ENCODE peak calls at places on chromosomes 5 and 9, in four cellular contexts. L is gastrocnemius medialis, U is Peyer's patch, Z is K562. A is an unnamed sample.

GRCh38 chr5:147485814-147486213 is 24.1 kb downstream of the DPYSL3 start:
- DNase-seq in L (no peak), U (no peak), Z (no peak), A (no peak)

GRCh38 chr5:140251527-140251973 is 51.4 kb downstream of the PFDN1 start:
- DNase-seq in L (no peak), U (peak), Z (no peak), A (no peak)

GRCh38 chr5:40172721-40173120 is 507.0 kb upstream of the PTGER4 start:
- DNase-seq in L (no peak), U (no peak), Z (no peak), A (no peak)

GRCh38 chr9:99363509-99363908 is 141.4 kb downstream of the SEC61B start:
- DNase-seq in L (no peak), U (no peak), Z (no peak), A (no peak)

GRCh38 chr5:168089201-168089887 is 202.1 kb upstream of the WWC1 start:
- DNase-seq in L (no peak), U (no peak), Z (no peak), A (no peak)

GRCh38 chr5:1767524-1768282 is 31.9 kb downstream of the MRPL36 start:
- DNase-seq in L (no peak), U (no peak), Z (no peak), A (no peak)

GRCh38 chr5:172870261-172870806 is 36.3 kb downstream of the ERGIC1 start:
- DNase-seq in L (peak), U (no peak), Z (no peak), A (peak)

GRCh38 chr9:137323531-137324331 is 21.7 kb upstream of the NRARP start:
- DNase-seq in L (no peak), U (no peak), Z (no peak), A (no peak)

GRCh38 chr9:96661711-96662110 is 6.6 kb upstream of the PRXL2C start:
- DNase-seq in L (no peak), U (no peak), Z (no peak), A (no peak)

GRCh38 chr5:180623411-180623834 is 26.0 kb downstream of the FLT4 start:
- DNase-seq in L (no peak), U (no peak), Z (no peak), A (no peak)

GRCh38 chr5:99000878-99001277 is 72.1 kb upstream of the CHD1 start:
- DNase-seq in L (no peak), U (no peak), Z (no peak), A (no peak)

GRCh38 chr9:112971415-112971814 is 40.6 kb downstream of the ZNF883 start:
- DNase-seq in L (no peak), U (no peak), Z (no peak), A (no peak)

GRCh38 chr5:151079838-151080619 is 805 bp downstream of the TNIP1 start:
- DNase-seq in L (no peak), U (no peak), Z (peak), A (no peak)

GRCh38 chr9:116080561-116080960 is 73.0 kb upstream of the PAPPA start:
- DNase-seq in L (no peak), U (no peak), Z (no peak), A (no peak)

GRCh38 chr5:88879724-88880123 is 3.3 kb downstream of the MEF2C start:
- DNase-seq in L (no peak), U (no peak), Z (no peak), A (no peak)

GRCh38 chr5:127942246-127943060 is 141.1 kb upstream of the SLC12A2 start:
- DNase-seq in L (no peak), U (no peak), Z (no peak), A (no peak)

GRCh38 chr5:73066466-73066865 is 53.9 kb upstream of the TMEM171 start:
- DNase-seq in L (no peak), U (no peak), Z (no peak), A (no peak)

GRCh38 chr9:7500521-7500920 is 299.1 kb downstream of the DMAC1 start:
- DNase-seq in L (no peak), U (no peak), Z (no peak), A (no peak)

GRCh38 chr9:114363424-114363823 is 24.4 kb downstream of the AKNA start:
- DNase-seq in L (no peak), U (no peak), Z (no peak), A (no peak)

GRCh38 chr5:108220834-108221233 is 161.1 kb downstream of the FBXL17 start:
- DNase-seq in L (no peak), U (no peak), Z (no peak), A (no peak)

GRCh38 chr5:60415443-60415842 is 284.5 kb downstream of the DEPDC1B start:
- DNase-seq in L (no peak), U (no peak), Z (no peak), A (no peak)

GRCh38 chr5:169013208-169013728 is 287.7 kb downstream of the SLIT3 start:
- DNase-seq in L (no peak), U (no peak), Z (no peak), A (no peak)

GRCh38 chr5:139835656-139836055 is 40.0 kb downstream of the PSD2 start:
- DNase-seq in L (no peak), U (no peak), Z (peak), A (no peak)

GRCh38 chr9:109166771-109167601 is at the start of gene FRRS1L:
- DNase-seq in L (no peak), U (no peak), Z (no peak), A (peak)

GRCh38 chr9:116701940-116702642 is 15.0 kb downstream of the TRIM32 start:
- DNase-seq in L (no peak), U (no peak), Z (no peak), A (no peak)

GRCh38 chr9:83154087-83154736 is 91.3 kb upstream of the RASEF start:
- DNase-seq in L (peak), U (no peak), Z (no peak), A (no peak)

GRCh38 chr9:100670719-100671118 is 92.8 kb downstream of the CAVIN4 start:
- DNase-seq in L (no peak), U (no peak), Z (no peak), A (no peak)

GRCh38 chr9:129610473-129611301 is 10.2 kb downstream of the C9orf50 start:
- DNase-seq in L (peak), U (peak), Z (peak), A (no peak)

GRCh38 chr5:34736445-34737119 is 80.5 kb downstream of the RAI14 start:
- DNase-seq in L (no peak), U (no peak), Z (no peak), A (no peak)

GRCh38 chr9:16434522-16434921 is 435.9 kb downstream of the BNC2 start:
- DNase-seq in L (no peak), U (no peak), Z (no peak), A (no peak)

GRCh38 chr5:108753331-108753730 is 5.6 kb downstream of the FER start:
- DNase-seq in L (no peak), U (no peak), Z (no peak), A (no peak)

GRCh38 chr9:134035041-134036039 is 10.1 kb downstream of the BRD3OS start:
- DNase-seq in L (no peak), U (no peak), Z (no peak), A (no peak)

GRCh38 chr5:100755435-100755834 is 147.6 kb downstream of the ST8SIA4 start:
- DNase-seq in L (no peak), U (no peak), Z (no peak), A (no peak)

GRCh38 chr5:132662925-132663770 is 5.2 kb downstream of the IL13 start:
- DNase-seq in L (no peak), U (no peak), Z (peak), A (no peak)

GRCh38 chr9:91555132-91555531 is 131.5 kb upstream of the NFIL3 start:
- DNase-seq in L (no peak), U (no peak), Z (no peak), A (no peak)

GRCh38 chr9:114285166-114285867 is 37.6 kb upstream of the ORM1 start:
- DNase-seq in L (peak), U (no peak), Z (peak), A (no peak)

GRCh38 chr5:54120473-54120872 is 189.9 kb downstream of the ARL15 start:
- DNase-seq in L (no peak), U (no peak), Z (no peak), A (no peak)

GRCh38 chr9:93562157-93562556 is 14.2 kb upstream of the PHF2 start:
- DNase-seq in L (no peak), U (no peak), Z (no peak), A (peak)

GRCh38 chr9:93566408-93567270 is 9.7 kb upstream of the PHF2 start:
- DNase-seq in L (peak), U (peak), Z (peak), A (peak)

GRCh38 chr9:93568169-93568568 is 8.2 kb upstream of the PHF2 start:
- DNase-seq in L (no peak), U (no peak), Z (no peak), A (no peak)

GRCh38 chr9:93567271-93567959 is 9.0 kb upstream of the PHF2 start:
- DNase-seq in L (peak), U (no peak), Z (no peak), A (no peak)

GRCh38 chr9:93565089-93565488 is 11.3 kb upstream of the PHF2 start:
- DNase-seq in L (no peak), U (no peak), Z (no peak), A (no peak)
- TF ChIP-seq POLR2A in L (no peak), U (no peak), Z (no peak), A (no peak)

GRCh38 chr5:75667586-75667985 is 49.7 kb downstream of the POC5 start:
- DNase-seq in L (no peak), U (no peak), Z (no peak), A (no peak)
- TF ChIP-seq CTCF in L (no peak), U (no peak), Z (peak), A (no peak)

GRCh38 chr5:67179695-67180302 is 16.8 kb downstream of the CD180 start:
- DNase-seq in L (no peak), U (no peak), Z (no peak), A (no peak)

GRCh38 chr5:67181648-67182218 is 14.9 kb downstream of the CD180 start:
- DNase-seq in L (no peak), U (no peak), Z (no peak), A (no peak)

GRCh38 chr5:67178085-67178484 is 18.5 kb downstream of the CD180 start:
- DNase-seq in L (no peak), U (no peak), Z (no peak), A (no peak)

GRCh38 chr5:67183859-67184258 is 12.7 kb downstream of the CD180 start:
- DNase-seq in L (no peak), U (no peak), Z (no peak), A (no peak)

DNA sequence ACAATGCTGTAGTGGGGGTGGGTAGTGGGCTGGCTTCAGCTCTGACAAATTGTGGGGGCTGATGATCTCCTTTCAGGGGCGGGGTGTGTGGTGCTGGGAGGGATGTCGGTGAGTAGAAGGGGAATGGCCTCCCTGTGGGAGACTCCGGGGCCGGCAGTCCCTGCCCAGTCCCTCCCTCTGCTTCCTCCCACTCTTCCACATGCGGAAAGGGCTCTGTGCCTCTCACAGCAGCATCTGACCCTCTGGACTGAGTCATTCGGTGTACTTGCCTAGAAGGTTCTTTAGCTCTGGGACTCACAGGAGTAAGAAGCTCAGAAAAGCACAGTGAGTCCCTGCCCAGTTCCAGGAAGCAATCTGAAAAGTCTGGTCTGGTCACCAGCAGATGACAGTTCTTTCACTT is 14.2 kb downstream of the CD180 start:
- DNase-seq in L (peak), U (no peak), Z (peak), A (peak)
- TF ChIP-seq POLR2A in L (peak), U (no peak), Z (no peak), A (no peak)

GRCh38 chr9:106400950-106401349 is 462.0 kb upstream of the ZNF462 start:
- DNase-seq in L (no peak), U (no peak), Z (no peak), A (no peak)
- TF ChIP-seq CTCF in L (no peak), U (no peak), Z (no peak), A (no peak)

DNA sequence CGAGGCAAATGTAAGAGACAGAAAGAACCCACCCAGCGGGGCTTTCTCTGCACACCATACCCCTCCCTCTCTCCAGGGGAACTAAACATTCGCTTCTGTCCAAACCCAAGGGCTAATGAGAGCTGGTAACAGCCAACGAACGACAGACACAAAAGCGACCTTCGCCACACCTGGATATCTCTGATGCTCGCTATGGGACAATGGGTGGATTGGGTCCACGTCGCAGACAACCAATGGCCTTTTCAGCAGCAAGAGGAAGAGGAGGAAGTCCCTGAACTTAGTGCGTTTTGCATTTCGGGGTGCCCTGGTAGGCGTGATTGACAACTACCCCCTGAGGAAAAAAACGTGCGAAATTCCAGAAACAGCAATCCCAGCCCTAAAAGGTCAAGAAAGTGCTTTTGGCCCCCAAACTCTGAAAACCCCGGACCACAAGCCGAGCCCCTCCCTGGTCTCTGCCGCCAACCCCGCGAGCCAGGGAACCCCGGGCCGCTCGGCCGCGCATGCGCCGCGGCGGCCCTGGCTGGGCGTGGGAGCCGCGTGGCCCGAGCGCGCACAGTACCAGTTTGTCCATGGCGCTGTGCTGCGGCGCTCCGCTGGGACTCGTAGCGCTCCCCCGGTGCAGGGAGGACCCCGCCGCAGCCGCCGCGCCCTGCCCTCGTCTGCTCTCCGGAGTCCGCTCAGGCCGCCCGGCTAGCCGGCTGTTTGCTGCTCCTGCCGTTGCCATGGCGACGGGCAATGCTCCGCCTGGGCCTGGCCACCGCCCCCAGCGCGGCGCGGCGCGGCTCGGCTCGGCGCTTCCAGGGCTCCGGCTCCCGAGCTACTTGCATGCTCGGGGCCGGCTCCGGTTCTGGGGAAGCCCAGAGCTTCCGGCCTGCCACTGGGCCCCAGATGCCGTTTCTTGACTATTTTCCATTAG is 66.9 kb upstream of the DNAH5 start:
- DNase-seq in L (peak), U (peak), Z (peak), A (peak)
- TF ChIP-seq POLR2A in L (no peak), U (no peak), Z (no peak), A (no peak)

DNA sequence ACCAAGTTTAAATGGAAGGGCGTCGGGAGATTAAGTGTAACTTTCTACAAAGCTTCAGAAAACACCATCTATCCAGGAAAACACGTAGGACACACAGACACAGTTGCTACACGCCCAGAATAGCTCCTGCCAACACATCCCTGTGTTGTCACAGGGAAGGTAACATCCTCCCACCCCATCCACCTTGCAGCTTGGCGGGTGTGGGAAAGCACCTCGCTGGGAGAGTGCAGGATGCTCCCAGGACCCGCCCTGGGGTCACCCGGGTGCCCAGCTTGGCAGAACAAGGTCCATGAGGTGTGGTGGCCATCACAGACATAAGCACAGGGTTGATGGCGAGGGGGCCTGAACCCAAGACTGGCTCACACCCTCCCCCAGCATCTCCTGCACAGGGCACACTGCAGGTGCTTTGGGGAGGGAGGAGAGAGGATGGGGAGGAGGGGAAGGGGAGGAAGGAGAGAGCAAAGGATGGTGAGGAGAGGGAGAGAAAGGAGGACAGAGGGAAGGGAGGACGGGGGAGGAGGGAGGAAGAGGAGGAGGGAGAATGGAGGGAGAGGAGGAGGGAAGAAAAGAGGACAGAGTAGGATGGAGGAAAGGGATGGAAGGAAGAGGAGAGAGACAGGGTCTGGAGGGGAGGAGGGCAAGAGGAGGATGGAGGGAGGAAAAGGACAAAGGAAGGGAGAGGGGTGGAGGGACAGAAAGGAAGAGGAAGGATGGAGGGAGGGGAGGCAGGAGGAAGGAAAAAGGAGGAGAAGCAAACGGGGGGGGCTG is 37.2 kb downstream of the GOLM1 start:
- DNase-seq in L (no peak), U (no peak), Z (no peak), A (peak)
- TF ChIP-seq CTCF in L (no peak), U (no peak), Z (no peak), A (no peak)

DNA sequence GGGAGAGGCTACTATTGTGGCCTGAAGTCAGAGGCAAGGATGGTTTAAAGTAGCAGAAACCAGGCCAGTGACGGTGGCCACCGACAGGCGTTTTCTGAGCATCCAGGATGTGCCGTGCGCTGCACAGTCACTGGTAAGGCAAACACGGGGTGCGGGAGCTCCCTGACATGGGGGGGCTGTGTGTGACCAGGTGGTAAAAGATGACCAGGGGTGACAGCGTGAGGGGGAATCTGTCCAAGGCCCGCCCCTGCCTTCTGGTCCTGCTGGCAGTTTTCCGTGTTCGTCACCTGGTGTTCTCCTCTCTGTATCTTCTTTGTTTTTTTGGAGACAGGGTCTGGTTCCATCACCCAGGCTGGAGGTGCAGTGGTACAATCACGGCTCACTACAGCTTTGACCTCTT is 167.4 kb downstream of the ICE1 start:
- DNase-seq in L (no peak), U (no peak), Z (no peak), A (no peak)
- TF ChIP-seq POLR2A in L (no peak), U (no peak), Z (no peak), A (no peak)

GRCh38 chr5:19264821-19265220 is 723.2 kb downstream of the CDH18 start:
- DNase-seq in L (no peak), U (no peak), Z (no peak), A (no peak)

GRCh38 chr5:19266791-19267190 is 721.2 kb downstream of the CDH18 start:
- DNase-seq in L (no peak), U (no peak), Z (no peak), A (no peak)

GRCh38 chr5:19258686-19259085 is 729.3 kb downstream of the CDH18 start:
- DNase-seq in L (no peak), U (no peak), Z (no peak), A (no peak)

GRCh38 chr5:19256036-19256435 is 732.0 kb downstream of the CDH18 start:
- DNase-seq in L (no peak), U (no peak), Z (no peak), A (no peak)

DNA sequence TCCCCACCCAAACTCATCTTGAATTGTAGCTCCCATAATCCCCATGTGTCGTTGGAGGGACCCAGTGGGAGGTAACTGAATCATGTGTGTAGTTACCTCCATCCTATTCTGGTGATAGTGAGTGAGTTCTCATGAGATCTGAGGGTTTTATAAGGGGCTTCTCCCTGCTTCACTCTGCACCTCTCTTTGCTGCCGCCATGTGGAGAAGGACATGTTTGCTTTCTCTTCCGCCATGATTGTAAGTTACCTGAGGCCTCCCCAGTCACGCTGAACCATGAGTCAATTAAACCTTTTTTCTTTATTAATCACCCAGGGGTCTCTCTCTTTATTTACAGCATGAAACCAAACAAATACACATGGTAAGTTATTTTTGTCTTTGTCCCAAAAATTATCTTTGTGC is 726.1 kb downstream of the CDH18 start:
- DNase-seq in L (no peak), U (no peak), Z (no peak), A (no peak)
- TF ChIP-seq CTCF in L (no peak), U (no peak), Z (no peak), A (no peak)

GRCh38 chr9:123268240-123268949 is at the start of gene STRBP:
- DNase-seq in L (peak), U (peak), Z (peak), A (peak)
- TF ChIP-seq POLR2A in L (peak), U (no peak), Z (no peak), A (no peak)

DNA sequence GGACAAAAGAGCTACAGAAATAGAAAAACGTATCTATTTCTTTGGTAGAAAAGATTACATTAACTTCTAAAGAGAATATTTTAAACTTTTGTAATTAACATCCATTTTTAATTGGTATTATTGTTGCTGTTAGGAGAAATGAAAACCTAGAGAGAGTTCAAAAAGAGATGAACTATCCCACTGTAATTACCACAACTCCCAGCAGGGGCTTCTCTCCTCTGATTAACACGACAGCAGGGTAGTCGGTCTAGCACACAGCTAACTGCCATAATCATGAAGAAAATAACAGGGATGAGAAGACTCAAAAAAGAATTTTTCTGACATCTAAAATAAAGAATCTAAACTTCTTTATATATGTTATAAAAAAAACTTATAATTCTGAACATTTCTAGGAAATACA is 86.2 kb upstream of the CDH9 start:
- DNase-seq in L (no peak), U (no peak), Z (peak), A (no peak)
- TF ChIP-seq CTCF in L (no peak), U (no peak), Z (no peak), A (no peak)